ENCODE peak calls at places on chromosome 10, in six cellular contexts. One of them, this sample, is unnamed.

GRCh38 chr10:339038-339391 is 203.8 kb downstream of the ZMYND11 start:
- DNase-seq in fibroblast of the aortic adventitia: peak; percentile 40
- DNase-seq in SK-N-SH: no peak
- DNase-seq in fibroblast of lung: no peak
- DNase-seq in osteoblast: no peak
- DNase-seq in A549: no peak
- DNase-seq in this sample: no peak

GRCh38 chr10:44955408-44956070 is 4.1 kb upstream of the RASSF4 start:
- DNase-seq in fibroblast of the aortic adventitia: no peak
- DNase-seq in fibroblast of lung: no peak
- DNase-seq in A549: no peak
- DNase-seq in osteoblast: peak; percentile 21
- DNase-seq in SK-N-SH: no peak
- DNase-seq in this sample: no peak

GRCh38 chr10:51301644-51302043 is 227.4 kb downstream of the PRKG1 start:
- DNase-seq in fibroblast of lung: peak; percentile 41
- DNase-seq in osteoblast: peak; percentile 62
- DNase-seq in SK-N-SH: no peak
- DNase-seq in A549: no peak
- DNase-seq in fibroblast of the aortic adventitia: peak; percentile 51
- DNase-seq in this sample: peak; percentile 76

GRCh38 chr10:79058899-79059771 is 9.6 kb upstream of the ZMIZ1 start:
- DNase-seq in fibroblast of the aortic adventitia: no peak
- DNase-seq in fibroblast of lung: no peak
- DNase-seq in SK-N-SH: peak; percentile 9
- DNase-seq in osteoblast: peak; percentile 58
- DNase-seq in A549: no peak
- DNase-seq in this sample: no peak

GRCh38 chr10:78342787-78343186 is 309.1 kb downstream of the RPS24 start:
- DNase-seq in osteoblast: no peak
- DNase-seq in fibroblast of lung: no peak
- DNase-seq in fibroblast of the aortic adventitia: no peak
- DNase-seq in SK-N-SH: no peak
- DNase-seq in A549: no peak
- DNase-seq in this sample: no peak

GRCh38 chr10:96998329-96998888 is 166.3 kb downstream of the LCOR start:
- DNase-seq in fibroblast of the aortic adventitia: peak; percentile 75
- DNase-seq in SK-N-SH: no peak
- DNase-seq in fibroblast of lung: peak; percentile 84
- DNase-seq in A549: no peak
- DNase-seq in osteoblast: peak; percentile 83
- DNase-seq in this sample: peak; percentile 68

GRCh38 chr10:6200588-6201510 is 1.9 kb upstream of the PFKFB3 start:
- DNase-seq in fibroblast of lung: peak; percentile 67
- DNase-seq in osteoblast: peak; percentile 87
- DNase-seq in A549: no peak
- DNase-seq in SK-N-SH: peak; percentile 46
- DNase-seq in fibroblast of the aortic adventitia: no peak
- DNase-seq in this sample: peak; percentile 39

GRCh38 chr10:83886871-83887270 is 252.4 kb upstream of the GHITM start:
- DNase-seq in osteoblast: no peak
- DNase-seq in SK-N-SH: no peak
- DNase-seq in fibroblast of the aortic adventitia: no peak
- DNase-seq in fibroblast of lung: no peak
- DNase-seq in A549: no peak
- DNase-seq in this sample: no peak

GRCh38 chr10:29317423-29318021 is 28.7 kb downstream of the LYZL1 start:
- DNase-seq in fibroblast of lung: no peak
- DNase-seq in osteoblast: peak; percentile 37
- DNase-seq in SK-N-SH: no peak
- DNase-seq in fibroblast of the aortic adventitia: no peak
- DNase-seq in A549: no peak
- DNase-seq in this sample: no peak

GRCh38 chr10:3935141-3935540 is 150.1 kb upstream of the KLF6 start:
- DNase-seq in fibroblast of lung: peak; percentile 77
- DNase-seq in A549: no peak
- DNase-seq in osteoblast: peak; percentile 98
- DNase-seq in fibroblast of the aortic adventitia: peak; percentile 91
- DNase-seq in SK-N-SH: no peak
- DNase-seq in this sample: peak; percentile 89

GRCh38 chr10:120394446-120394845 is 62.6 kb upstream of the PLPP4 start:
- DNase-seq in SK-N-SH: no peak
- DNase-seq in A549: no peak
- DNase-seq in fibroblast of lung: no peak
- DNase-seq in fibroblast of the aortic adventitia: no peak
- DNase-seq in osteoblast: no peak
- DNase-seq in this sample: no peak

GRCh38 chr10:127715782-127716378 is 21.1 kb upstream of the FOXI2 start:
- DNase-seq in fibroblast of the aortic adventitia: peak; percentile 16
- DNase-seq in SK-N-SH: peak; percentile 32
- DNase-seq in osteoblast: no peak
- DNase-seq in fibroblast of lung: peak; percentile 15
- DNase-seq in A549: no peak
- DNase-seq in this sample: peak; percentile 38

GRCh38 chr10:94038024-94038423 is 44.3 kb downstream of the PLCE1 start:
- DNase-seq in A549: peak; percentile 67
- DNase-seq in fibroblast of the aortic adventitia: peak; percentile 43
- DNase-seq in osteoblast: no peak
- DNase-seq in SK-N-SH: no peak
- DNase-seq in fibroblast of lung: peak; percentile 12
- DNase-seq in this sample: peak; percentile 33

GRCh38 chr10:92387289-92387940 is 96.4 kb downstream of the MARCHF5 start:
- DNase-seq in osteoblast: peak; percentile 76
- DNase-seq in A549: peak; percentile 55
- DNase-seq in fibroblast of the aortic adventitia: peak; percentile 64
- DNase-seq in SK-N-SH: peak; percentile 29
- DNase-seq in fibroblast of lung: peak; percentile 71
- DNase-seq in this sample: peak; percentile 56

GRCh38 chr10:124094419-124094785 is 1.0 kb upstream of the CHST15 start:
- DNase-seq in osteoblast: no peak
- DNase-seq in fibroblast of lung: no peak
- DNase-seq in fibroblast of the aortic adventitia: no peak
- DNase-seq in A549: no peak
- DNase-seq in SK-N-SH: no peak
- DNase-seq in this sample: no peak

GRCh38 chr10:87640043-87640442 is 19.6 kb upstream of the PAPSS2 start:
- DNase-seq in fibroblast of the aortic adventitia: no peak
- DNase-seq in osteoblast: no peak
- DNase-seq in fibroblast of lung: no peak
- DNase-seq in A549: no peak
- DNase-seq in SK-N-SH: no peak
- DNase-seq in this sample: no peak

GRCh38 chr10:124719213-124719851 is 24.8 kb downstream of the FAM53B start:
- DNase-seq in osteoblast: peak; percentile 91
- DNase-seq in fibroblast of the aortic adventitia: peak; percentile 63
- DNase-seq in A549: no peak
- DNase-seq in SK-N-SH: no peak
- DNase-seq in fibroblast of lung: peak; percentile 59
- DNase-seq in this sample: peak; percentile 92

GRCh38 chr10:58319599-58319998 is 15.2 kb upstream of the UBE2D1 start:
- DNase-seq in fibroblast of lung: no peak
- DNase-seq in fibroblast of the aortic adventitia: no peak
- DNase-seq in A549: no peak
- DNase-seq in SK-N-SH: no peak
- DNase-seq in osteoblast: no peak
- DNase-seq in this sample: no peak

GRCh38 chr10:69439350-69439739 is 11.9 kb upstream of the TSPAN15 start:
- DNase-seq in SK-N-SH: no peak
- DNase-seq in fibroblast of lung: no peak
- DNase-seq in A549: no peak
- DNase-seq in fibroblast of the aortic adventitia: no peak
- DNase-seq in osteoblast: no peak
- DNase-seq in this sample: peak; percentile 24

GRCh38 chr10:106825996-106826395 is 338.5 kb downstream of the SORCS1 start:
- DNase-seq in fibroblast of the aortic adventitia: no peak
- DNase-seq in A549: no peak
- DNase-seq in osteoblast: no peak
- DNase-seq in SK-N-SH: no peak
- DNase-seq in fibroblast of lung: no peak
- DNase-seq in this sample: no peak

GRCh38 chr10:132539431-132539839 is 1.8 kb downstream of the INPP5A start:
- DNase-seq in fibroblast of the aortic adventitia: no peak
- DNase-seq in SK-N-SH: no peak
- DNase-seq in fibroblast of lung: no peak
- DNase-seq in osteoblast: peak; percentile 80
- DNase-seq in A549: no peak
- DNase-seq in this sample: no peak

GRCh38 chr10:79264942-79265341 is 82.3 kb upstream of the PPIF start:
- DNase-seq in SK-N-SH: no peak
- DNase-seq in osteoblast: peak; percentile 94
- DNase-seq in fibroblast of the aortic adventitia: no peak
- DNase-seq in A549: no peak
- DNase-seq in fibroblast of lung: no peak
- DNase-seq in this sample: peak; percentile 63

DNA sequence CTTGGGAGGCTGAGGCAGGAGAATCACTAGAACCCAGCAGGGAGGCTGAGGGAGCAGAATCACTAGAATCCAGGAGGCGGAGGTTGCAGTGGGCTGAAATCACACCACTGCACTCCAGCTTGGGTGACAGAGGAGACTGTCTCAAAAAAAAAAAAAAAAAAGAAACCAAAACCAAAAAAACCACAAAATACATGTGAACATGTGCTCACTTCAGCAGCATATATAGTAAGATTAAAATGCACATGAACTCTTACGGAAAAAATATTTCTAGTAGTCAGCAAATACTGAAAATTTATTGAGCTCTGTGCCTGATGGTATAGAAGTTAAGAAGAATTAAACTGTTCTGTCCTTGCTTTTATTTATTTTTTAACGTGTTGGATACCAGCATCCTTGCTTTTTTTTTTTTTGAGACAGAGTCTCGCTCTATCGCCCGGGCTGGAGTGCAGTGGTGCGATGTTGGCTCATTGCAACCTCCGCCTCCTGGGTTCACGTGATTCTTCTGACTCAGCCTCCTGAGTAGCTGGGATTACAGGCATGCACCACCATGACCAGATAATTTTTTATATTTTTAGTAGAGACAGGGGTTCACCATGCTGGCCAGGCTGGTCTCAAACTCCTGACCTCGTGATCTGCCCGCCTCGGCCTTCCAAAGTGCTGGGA is 9.6 kb upstream of the ZNF487 start:
- DNase-seq in A549: no peak
- DNase-seq in SK-N-SH: no peak
- DNase-seq in fibroblast of the aortic adventitia: no peak
- DNase-seq in osteoblast: no peak
- DNase-seq in fibroblast of lung: no peak
- DNase-seq in this sample: no peak
- H3K4me3 ChIP-seq in A549: no peak overlapping the region
- H3K4me3 ChIP-seq in SK-N-SH: no peak overlapping the region
- H3K4me3 ChIP-seq in fibroblast of the aortic adventitia: no peak overlapping the region
- H3K4me3 ChIP-seq in osteoblast: no peak overlapping the region
- H3K4me3 ChIP-seq in fibroblast of lung: no peak overlapping the region
- H3K4me3 ChIP-seq in this sample: no peak overlapping the region

GRCh38 chr10:49281461-49281860 is 17.5 kb upstream of the C10orf71 start:
- DNase-seq in osteoblast: no peak
- DNase-seq in SK-N-SH: peak; percentile 28
- DNase-seq in A549: no peak
- DNase-seq in fibroblast of lung: no peak
- DNase-seq in fibroblast of the aortic adventitia: no peak
- DNase-seq in this sample: no peak
- TF ChIP-seq CTCF in osteoblast: no peak
- TF ChIP-seq CTCF in SK-N-SH: peak; percentile 20
- TF ChIP-seq CTCF in A549: no peak
- TF ChIP-seq CTCF in fibroblast of lung: no peak
- TF ChIP-seq CTCF in fibroblast of the aortic adventitia: peak; percentile 9
- TF ChIP-seq CTCF in this sample: peak; percentile 7

GRCh38 chr10:34437897-34438296 is 377.2 kb downstream of the PARD3 start:
- DNase-seq in osteoblast: no peak
- DNase-seq in SK-N-SH: no peak
- DNase-seq in fibroblast of the aortic adventitia: no peak
- DNase-seq in fibroblast of lung: no peak
- DNase-seq in A549: no peak
- DNase-seq in this sample: no peak

GRCh38 chr10:34430685-34431084 is 384.4 kb downstream of the PARD3 start:
- DNase-seq in A549: no peak
- DNase-seq in fibroblast of lung: no peak
- DNase-seq in SK-N-SH: no peak
- DNase-seq in osteoblast: no peak
- DNase-seq in fibroblast of the aortic adventitia: no peak
- DNase-seq in this sample: no peak

GRCh38 chr10:34432589-34432988 is 382.5 kb downstream of the PARD3 start:
- DNase-seq in SK-N-SH: no peak
- DNase-seq in fibroblast of lung: no peak
- DNase-seq in A549: no peak
- DNase-seq in osteoblast: no peak
- DNase-seq in fibroblast of the aortic adventitia: no peak
- DNase-seq in this sample: no peak

GRCh38 chr10:34434119-34434594 is 380.9 kb downstream of the PARD3 start:
- DNase-seq in fibroblast of the aortic adventitia: peak; percentile 84
- DNase-seq in fibroblast of lung: peak; percentile 73
- DNase-seq in osteoblast: peak; percentile 53
- DNase-seq in SK-N-SH: no peak
- DNase-seq in A549: no peak
- DNase-seq in this sample: peak; percentile 68

GRCh38 chr10:34433241-34434076 is 381.6 kb downstream of the PARD3 start:
- DNase-seq in fibroblast of the aortic adventitia: peak; percentile 97
- DNase-seq in SK-N-SH: no peak
- DNase-seq in A549: no peak
- DNase-seq in fibroblast of lung: peak; percentile 97
- DNase-seq in osteoblast: peak; percentile 74
- DNase-seq in this sample: peak; percentile 81
- H3K4me3 ChIP-seq in fibroblast of the aortic adventitia: peak overlapping the region; percentile 1
- H3K4me3 ChIP-seq in SK-N-SH: no peak overlapping the region
- H3K4me3 ChIP-seq in A549: no peak overlapping the region
- H3K4me3 ChIP-seq in fibroblast of lung: no peak overlapping the region
- H3K4me3 ChIP-seq in osteoblast: peak overlapping the region; percentile 33
- H3K4me3 ChIP-seq in this sample: no peak overlapping the region

GRCh38 chr10:89952314-89952713 is 250.9 kb downstream of the KIF20B start:
- DNase-seq in A549: no peak
- DNase-seq in SK-N-SH: no peak
- DNase-seq in osteoblast: no peak
- DNase-seq in fibroblast of lung: no peak
- DNase-seq in fibroblast of the aortic adventitia: no peak
- DNase-seq in this sample: no peak

GRCh38 chr10:89959433-89960110 is 258.2 kb downstream of the KIF20B start:
- DNase-seq in fibroblast of lung: peak; percentile 16
- DNase-seq in SK-N-SH: no peak
- DNase-seq in A549: no peak
- DNase-seq in osteoblast: peak; percentile 15
- DNase-seq in fibroblast of the aortic adventitia: no peak
- DNase-seq in this sample: no peak

DNA sequence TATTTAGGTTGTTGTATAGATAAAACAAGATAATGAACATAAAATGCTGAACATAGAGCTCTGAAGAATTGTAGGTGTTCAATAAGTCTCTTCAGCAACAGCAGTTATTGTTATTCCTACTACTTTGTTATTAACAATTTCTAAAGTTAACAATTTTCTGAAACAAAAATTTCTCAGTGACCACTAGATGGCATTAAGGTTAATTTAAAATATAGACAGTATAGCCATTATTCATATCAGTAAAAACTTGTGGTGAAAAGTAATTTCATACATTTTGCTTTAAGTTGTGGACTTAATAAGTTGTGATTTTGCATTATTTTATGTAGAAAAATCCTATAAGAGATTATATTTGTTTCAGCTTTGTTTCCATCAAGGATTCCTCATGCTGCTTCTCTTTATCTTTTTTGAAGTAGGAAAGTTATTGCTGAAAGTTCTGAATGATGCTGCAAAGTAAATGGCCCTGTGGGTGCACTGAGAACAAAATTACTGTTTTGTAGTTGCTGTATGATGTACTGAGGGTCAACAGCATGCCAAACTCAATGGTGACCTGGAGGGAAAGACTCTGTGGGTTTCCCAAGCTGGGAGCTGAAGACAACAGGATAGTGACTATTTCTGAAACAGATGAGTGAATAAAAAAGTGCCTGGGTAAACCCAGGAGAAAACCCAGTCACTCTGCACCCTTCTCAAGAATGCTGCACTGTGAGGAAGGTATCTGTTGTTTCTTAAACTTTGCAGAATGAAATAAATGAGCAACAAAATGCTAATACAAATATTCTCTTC is 253.6 kb downstream of the KIF20B start:
- DNase-seq in A549: no peak
- DNase-seq in fibroblast of lung: peak; percentile 37
- DNase-seq in fibroblast of the aortic adventitia: peak; percentile 29
- DNase-seq in SK-N-SH: no peak
- DNase-seq in osteoblast: peak; percentile 29
- DNase-seq in this sample: peak; percentile 25
- TF ChIP-seq CTCF in A549: peak; percentile 48
- TF ChIP-seq CTCF in fibroblast of lung: no peak
- TF ChIP-seq CTCF in fibroblast of the aortic adventitia: peak; percentile 31
- TF ChIP-seq CTCF in SK-N-SH: peak; percentile 65
- TF ChIP-seq CTCF in osteoblast: peak; percentile 47
- TF ChIP-seq CTCF in this sample: peak; percentile 29

This sample was measured in cardiac fibroblast.